ENCODE peak calls at places on chromosomes 16 and 17, in four cellular contexts. One of them, this sample, is unnamed.

GRCh38 chr17:16991349-16992009 is 19.6 kb upstream of the TNFRSF13B start:
- DNase-seq in HepG2: peak
- DNase-seq in HCT116: peak
- DNase-seq in K562: peak
- DNase-seq in this sample: peak

GRCh38 chr17:77208217-77208808 is 67.5 kb downstream of the SEC14L1 start:
- DNase-seq in K562: no peak
- DNase-seq in HepG2: peak
- DNase-seq in HCT116: no peak
- DNase-seq in this sample: no peak

GRCh38 chr17:15265131-15265530 is at the start of gene PMP22:
- DNase-seq in HepG2: no peak
- DNase-seq in K562: no peak
- DNase-seq in HCT116: no peak
- DNase-seq in this sample: no peak

GRCh38 chr16:88828711-88829110 is 17.0 kb upstream of the APRT start:
- DNase-seq in K562: no peak
- DNase-seq in HCT116: no peak
- DNase-seq in HepG2: no peak
- DNase-seq in this sample: no peak

GRCh38 chr17:63039342-63039741 is 73.3 kb downstream of the TANC2 start:
- DNase-seq in K562: no peak
- DNase-seq in HepG2: no peak
- DNase-seq in HCT116: no peak
- DNase-seq in this sample: no peak

GRCh38 chr16:6777624-6778023 is 555.0 kb upstream of the RBFOX1 start:
- DNase-seq in HepG2: no peak
- DNase-seq in K562: no peak
- DNase-seq in HCT116: no peak
- DNase-seq in this sample: no peak

GRCh38 chr17:78351449-78352006 is 8.3 kb downstream of the SOCS3 start:
- DNase-seq in HepG2: peak
- DNase-seq in HCT116: no peak
- DNase-seq in K562: no peak
- DNase-seq in this sample: no peak

GRCh38 chr16:21101631-21102420 is 48.8 kb downstream of the DNAH3 start:
- DNase-seq in HCT116: peak
- DNase-seq in K562: peak
- DNase-seq in HepG2: peak
- DNase-seq in this sample: peak

GRCh38 chr16:60203525-60204124 is 1469.5 kb upstream of the GOT2 start:
- DNase-seq in HepG2: no peak
- DNase-seq in HCT116: no peak
- DNase-seq in K562: no peak
- DNase-seq in this sample: peak

GRCh38 chr17:16417896-16418683 is 2.7 kb downstream of the TRPV2 start:
- DNase-seq in HCT116: no peak
- DNase-seq in K562: no peak
- DNase-seq in HepG2: no peak
- DNase-seq in this sample: no peak

GRCh38 chr17:59856859-59857794 is 35.6 kb downstream of the TUBD1 start:
- DNase-seq in HepG2: no peak
- DNase-seq in HCT116: no peak
- DNase-seq in K562: no peak
- DNase-seq in this sample: no peak

GRCh38 chr17:21166599-21167265 is 40.0 kb downstream of the DHRS7B start:
- DNase-seq in HCT116: no peak
- DNase-seq in HepG2: no peak
- DNase-seq in K562: no peak
- DNase-seq in this sample: no peak

GRCh38 chr17:4204676-4205075 is 59.1 kb downstream of the ANKFY1 start:
- DNase-seq in HepG2: no peak
- DNase-seq in K562: no peak
- DNase-seq in HCT116: no peak
- DNase-seq in this sample: no peak

GRCh38 chr16:72961115-72961832 is 86.7 kb downstream of the ZFHX3 start:
- DNase-seq in HCT116: no peak
- DNase-seq in K562: no peak
- DNase-seq in HepG2: no peak
- DNase-seq in this sample: peak

GRCh38 chr16:14955546-14956231 is 18.4 kb downstream of the NPIPA1 start:
- DNase-seq in HCT116: no peak
- DNase-seq in HepG2: no peak
- DNase-seq in K562: no peak
- DNase-seq in this sample: no peak

GRCh38 chr16:85377388-85378144 is 235.6 kb upstream of the GSE1 start:
- DNase-seq in K562: peak
- DNase-seq in HepG2: no peak
- DNase-seq in HCT116: no peak
- DNase-seq in this sample: peak

GRCh38 chr17:45942284-45942683 is 47.9 kb downstream of the MAPT start:
- DNase-seq in HCT116: no peak
- DNase-seq in K562: no peak
- DNase-seq in HepG2: no peak
- DNase-seq in this sample: peak

GRCh38 chr16:27208081-27208692 is 4.9 kb downstream of the KDM8 start:
- DNase-seq in K562: no peak
- DNase-seq in HCT116: no peak
- DNase-seq in HepG2: no peak
- DNase-seq in this sample: no peak

GRCh38 chr16:3190949-3191353 is 2.9 kb downstream of the OR1F1 start:
- DNase-seq in HepG2: peak
- DNase-seq in HCT116: no peak
- DNase-seq in K562: peak
- DNase-seq in this sample: no peak

GRCh38 chr17:17467021-17467420 is 9.8 kb upstream of the MED9 start:
- DNase-seq in K562: no peak
- DNase-seq in HepG2: no peak
- DNase-seq in HCT116: no peak
- DNase-seq in this sample: no peak

GRCh38 chr17:152860-153420 is 15.6 kb downstream of the SCGB1C2 start:
- DNase-seq in HCT116: no peak
- DNase-seq in K562: no peak
- DNase-seq in HepG2: no peak
- DNase-seq in this sample: no peak

DNA sequence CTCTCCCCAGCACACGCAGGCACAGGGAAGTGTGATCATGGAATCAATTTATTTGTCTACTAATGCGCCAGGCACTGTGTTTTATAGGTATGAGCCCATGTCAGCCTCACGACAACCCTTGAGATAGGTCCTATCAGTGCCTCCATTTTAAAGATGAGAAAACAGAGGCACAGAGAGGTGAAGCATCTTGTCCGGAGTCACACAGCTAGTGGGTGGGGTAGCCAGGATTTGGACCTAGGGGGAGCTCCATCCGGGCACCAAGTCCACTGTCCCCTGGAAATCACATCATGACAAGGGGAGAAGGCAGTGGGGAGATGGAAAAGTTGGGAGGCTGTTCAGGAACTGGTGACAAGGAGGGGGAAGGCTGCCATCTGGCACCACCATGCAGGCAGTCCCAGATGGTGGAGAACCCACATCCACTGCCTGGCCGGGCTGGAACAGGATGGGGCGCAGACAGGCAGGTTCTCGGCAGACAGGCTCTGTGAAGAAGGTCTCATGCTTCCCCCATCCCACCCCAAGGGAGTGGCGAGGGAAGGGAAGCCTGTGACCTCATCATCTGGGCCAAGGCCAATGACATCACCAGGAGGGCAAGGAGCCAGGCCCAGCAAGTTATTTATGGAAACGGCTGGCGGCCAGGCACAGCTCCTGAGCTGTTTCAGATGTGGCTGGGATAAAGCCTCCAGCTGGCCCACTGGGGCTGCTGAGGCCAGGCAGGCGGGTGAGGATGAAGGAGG is 126.0 kb upstream of the SDK2 start:
- DNase-seq in HCT116: peak
- DNase-seq in K562: peak
- DNase-seq in HepG2: no peak
- DNase-seq in this sample: peak
- TF ChIP-seq ELF1 in HCT116: no peak
- TF ChIP-seq ELF1 in K562: no peak
- TF ChIP-seq ELF1 in HepG2: no peak
- TF ChIP-seq ELF1 in this sample: no peak

GRCh38 chr16:68898026-68898425 is 54.7 kb downstream of the TANGO6 start:
- DNase-seq in HepG2: no peak
- DNase-seq in K562: no peak
- DNase-seq in HCT116: no peak
- DNase-seq in this sample: peak

GRCh38 chr16:68892214-68892613 is 48.9 kb downstream of the TANGO6 start:
- DNase-seq in HCT116: no peak
- DNase-seq in K562: no peak
- DNase-seq in HepG2: no peak
- DNase-seq in this sample: no peak

GRCh38 chr16:68894714-68895113 is 51.4 kb downstream of the TANGO6 start:
- DNase-seq in HCT116: no peak
- DNase-seq in K562: no peak
- DNase-seq in HepG2: no peak
- DNase-seq in this sample: no peak

GRCh38 chr16:68892898-68893297 is 49.6 kb downstream of the TANGO6 start:
- DNase-seq in HepG2: no peak
- DNase-seq in K562: no peak
- DNase-seq in HCT116: no peak
- DNase-seq in this sample: no peak

DNA sequence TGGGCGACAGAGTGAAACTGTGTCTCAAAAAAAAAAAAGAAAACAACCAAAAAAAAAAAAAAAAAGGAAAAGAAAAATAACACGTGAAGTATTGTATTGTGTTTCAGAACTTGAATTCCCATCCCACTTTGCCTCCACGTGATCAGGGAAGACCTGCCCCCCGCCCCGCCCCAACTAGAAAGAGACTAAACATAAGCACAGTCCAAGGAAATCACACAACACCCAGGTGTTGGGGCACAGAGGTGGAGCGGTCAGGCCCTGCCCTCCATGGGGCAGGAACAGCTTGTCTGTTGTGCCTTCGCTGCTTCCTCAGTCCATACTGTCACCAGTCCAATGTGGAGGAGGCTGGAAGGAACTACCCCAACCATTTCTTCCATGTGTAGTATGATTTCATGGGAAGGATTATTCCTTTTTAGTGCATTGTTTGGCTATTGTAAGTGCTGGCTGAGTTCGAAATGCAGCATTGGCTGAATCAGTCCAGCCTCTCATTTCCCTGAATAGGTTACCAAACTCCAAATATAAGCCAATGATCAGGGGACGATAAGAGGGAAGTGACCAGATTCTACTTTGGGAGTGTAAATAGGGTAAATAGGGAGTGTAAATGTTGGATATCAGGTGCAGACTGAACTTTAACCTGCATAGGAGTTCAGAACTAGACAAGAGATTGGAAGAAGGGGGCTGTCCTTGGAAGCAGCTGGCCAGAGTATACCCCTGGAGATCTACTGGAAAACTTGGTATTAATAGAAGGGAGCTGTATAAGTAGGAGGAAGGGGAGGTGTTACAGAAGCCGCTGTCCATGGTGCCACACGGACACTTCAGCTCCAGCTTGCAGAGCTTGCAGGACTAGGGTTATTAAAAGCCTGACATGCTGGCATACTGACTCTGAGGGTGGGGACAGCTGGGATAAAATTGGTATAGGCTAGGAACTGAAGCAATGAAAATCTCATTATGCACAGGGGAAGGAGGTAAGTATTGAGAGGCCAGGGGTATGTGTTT is 50.7 kb downstream of the TANGO6 start:
- DNase-seq in K562: peak
- DNase-seq in HepG2: peak
- DNase-seq in HCT116: no peak
- DNase-seq in this sample: no peak
- TF ChIP-seq ELF1 in K562: no peak
- TF ChIP-seq ELF1 in HepG2: no peak
- TF ChIP-seq ELF1 in HCT116: no peak
- TF ChIP-seq ELF1 in this sample: no peak

DNA sequence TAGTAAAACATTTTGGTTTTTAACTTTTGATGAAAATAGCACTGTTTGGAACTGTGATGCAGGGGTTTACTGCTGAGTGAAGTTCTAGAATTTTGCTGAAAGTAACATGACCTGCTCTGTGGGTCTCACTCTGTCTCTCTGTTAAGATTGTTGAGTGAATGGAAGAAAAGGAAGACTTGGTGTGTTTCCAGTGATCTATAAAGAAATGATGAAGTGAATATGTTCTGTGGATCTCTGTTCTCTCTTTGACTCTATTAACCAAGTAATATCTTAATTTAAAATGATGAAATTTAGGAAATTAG is 148.4 kb downstream of the PRKCA start:
- DNase-seq in K562: no peak
- DNase-seq in HCT116: no peak
- DNase-seq in HepG2: no peak
- DNase-seq in this sample: no peak
- TF ChIP-seq ELF1 in K562: no peak
- TF ChIP-seq ELF1 in HCT116: no peak
- TF ChIP-seq ELF1 in HepG2: no peak
- TF ChIP-seq ELF1 in this sample: no peak

GRCh38 chr17:83200231-83200699 is 120.9 kb downstream of the METRNL start:
- DNase-seq in HepG2: no peak
- DNase-seq in K562: no peak
- DNase-seq in HCT116: no peak
- DNase-seq in this sample: no peak
- TF ChIP-seq ELF1 in HepG2: no peak
- TF ChIP-seq ELF1 in K562: no peak
- TF ChIP-seq ELF1 in HCT116: no peak
- TF ChIP-seq ELF1 in this sample: no peak

GRCh38 chr17:7833795-7834553 is at the start of gene KDM6B:
- DNase-seq in HCT116: peak
- DNase-seq in HepG2: peak
- DNase-seq in K562: peak
- DNase-seq in this sample: peak
- TF ChIP-seq ELF1 in HCT116: no peak
- TF ChIP-seq ELF1 in HepG2: no peak
- TF ChIP-seq ELF1 in K562: no peak
- TF ChIP-seq ELF1 in this sample: no peak

GRCh38 chr17:68015081-68015723 is 18.9 kb upstream of the C17orf58 start:
- DNase-seq in HepG2: no peak
- DNase-seq in K562: no peak
- DNase-seq in HCT116: no peak
- DNase-seq in this sample: no peak

GRCh38 chr17:68016838-68017237 is 18.7 kb upstream of the KPNA2 start:
- DNase-seq in HepG2: no peak
- DNase-seq in K562: no peak
- DNase-seq in HCT116: no peak
- DNase-seq in this sample: no peak

GRCh38 chr17:68013385-68013784 is 17.1 kb upstream of the C17orf58 start:
- DNase-seq in HCT116: no peak
- DNase-seq in HepG2: no peak
- DNase-seq in K562: no peak
- DNase-seq in this sample: no peak

GRCh38 chr17:68006797-68007196 is 10.5 kb upstream of the C17orf58 start:
- DNase-seq in K562: no peak
- DNase-seq in HepG2: no peak
- DNase-seq in HCT116: no peak
- DNase-seq in this sample: no peak

DNA sequence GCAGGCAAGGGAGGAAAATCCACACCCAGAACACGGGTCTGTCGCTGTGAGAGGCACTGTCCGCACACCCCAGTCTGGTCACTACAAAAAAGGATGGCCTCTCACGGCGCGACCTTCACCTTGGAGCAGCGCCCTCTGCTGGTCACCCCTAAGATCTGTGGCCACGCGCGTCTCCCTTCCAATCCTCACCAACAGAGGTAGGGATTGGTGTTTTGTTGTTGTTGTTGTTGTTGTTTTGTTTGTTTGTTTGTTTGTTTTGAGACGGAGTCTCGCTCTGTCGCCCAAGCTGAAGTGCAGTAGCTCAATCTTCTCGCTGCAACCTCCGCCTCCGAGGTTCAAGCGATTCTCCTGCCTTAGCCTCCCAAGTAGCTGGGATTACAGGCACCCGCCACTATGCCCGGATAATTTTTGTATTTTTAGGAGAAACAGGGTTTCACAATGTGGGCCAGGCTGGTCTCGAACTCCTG is 15.0 kb upstream of the C17orf58 start:
- DNase-seq in HepG2: peak
- DNase-seq in HCT116: no peak
- DNase-seq in K562: peak
- DNase-seq in this sample: peak
- TF ChIP-seq ELF1 in HepG2: no peak
- TF ChIP-seq ELF1 in HCT116: no peak
- TF ChIP-seq ELF1 in K562: no peak
- TF ChIP-seq ELF1 in this sample: no peak